ENCODE peak calls at places on chromosome 3, in seven cellular contexts. I, P, J, O, D, U and T are unnamed samples. For H3K27me3, the result is how much of the 10 kb centered on the place peaks cover.

GRCh38 chr3:196189608-196190347 is 21.4 kb downstream of the ZDHHC19 start:
- DNase-seq in I (no peak), P (no peak), J (no peak), O (no peak), D (no peak), U (no peak), T (no peak)

GRCh38 chr3:13600950-13601691 is 52.2 kb downstream of the FBLN2 start:
- DNase-seq in I (no peak), P (no peak), J (no peak), O (no peak), D (no peak), U (peak), T (no peak)

GRCh38 chr3:126911162-126912026 is 71.5 kb upstream of the PLXNA1 start:
- DNase-seq in I (no peak), P (no peak), J (peak), O (peak), D (no peak), U (peak), T (peak)

GRCh38 chr3:11155341-11156025 is 1.2 kb downstream of the HRH1 start:
- DNase-seq in I (peak), P (peak), J (peak), O (peak), D (peak), U (peak), T (peak)

GRCh38 chr3:148896062-148896461 is 31.0 kb downstream of the CPA3 start:
- DNase-seq in I (no peak), P (no peak), J (no peak), O (no peak), D (no peak), U (no peak), T (no peak)

GRCh38 chr3:172179680-172180399 is 140.5 kb downstream of the FNDC3B start:
- DNase-seq in I (no peak), P (no peak), J (no peak), O (no peak), D (no peak), U (no peak), T (no peak)

GRCh38 chr3:154795046-154795445 is 285.1 kb upstream of the MME start:
- DNase-seq in I (no peak), P (no peak), J (no peak), O (no peak), D (no peak), U (no peak), T (no peak)

GRCh38 chr3:120838441-120839091 is 69.4 kb upstream of the STXBP5L start:
- DNase-seq in I (no peak), P (no peak), J (no peak), O (no peak), D (no peak), U (no peak), T (no peak)

GRCh38 chr3:65277788-65278187 is 590.0 kb upstream of the ADAMTS9 start:
- DNase-seq in I (no peak), P (no peak), J (no peak), O (no peak), D (peak), U (no peak), T (no peak)

GRCh38 chr3:28972921-28973320 is 307.9 kb upstream of the RBMS3 start:
- DNase-seq in I (no peak), P (no peak), J (no peak), O (no peak), D (no peak), U (no peak), T (no peak)

GRCh38 chr3:107271787-107272387 is 105.4 kb upstream of the CCDC54 start:
- DNase-seq in I (no peak), P (no peak), J (no peak), O (no peak), D (peak), U (no peak), T (no peak)

GRCh38 chr3:157110761-157111238 is 49.1 kb downstream of the CCNL1 start:
- DNase-seq in I (no peak), P (no peak), J (no peak), O (no peak), D (no peak), U (no peak), T (no peak)

GRCh38 chr3:11774296-11774877 is 72.3 kb downstream of the TAMM41 start:
- DNase-seq in I (no peak), P (no peak), J (no peak), O (no peak), D (peak), U (peak), T (no peak)

GRCh38 chr3:138725116-138725515 is 109.6 kb downstream of the PIK3CB start:
- DNase-seq in I (no peak), P (no peak), J (no peak), O (no peak), D (no peak), U (no peak), T (no peak)

GRCh38 chr3:9400626-9401025 is 3.2 kb downstream of the SETD5 start:
- DNase-seq in I (no peak), P (no peak), J (no peak), O (no peak), D (peak), U (no peak), T (no peak)

GRCh38 chr3:122944671-122945151 is 82.9 kb downstream of the SEMA5B start:
- DNase-seq in I (no peak), P (no peak), J (no peak), O (no peak), D (no peak), U (no peak), T (no peak)

GRCh38 chr3:149233323-149233722 is 11.7 kb upstream of the CP start:
- DNase-seq in I (no peak), P (no peak), J (no peak), O (no peak), D (no peak), U (no peak), T (no peak)

GRCh38 chr3:109396811-109397210 is 59.5 kb upstream of the DPPA4 start:
- DNase-seq in I (no peak), P (no peak), J (no peak), O (no peak), D (no peak), U (no peak), T (no peak)

GRCh38 chr3:139572847-139573672 is 33.5 kb upstream of the RBP1 start:
- DNase-seq in I (no peak), P (no peak), J (peak), O (no peak), D (no peak), U (no peak), T (no peak)

GRCh38 chr3:127488141-127488672 is 102.3 kb downstream of the TPRA1 start:
- DNase-seq in I (no peak), P (peak), J (no peak), O (peak), D (no peak), U (no peak), T (no peak)

GRCh38 chr3:141337523-141337854 is 30.8 kb upstream of the ZBTB38 start:
- DNase-seq in I (no peak), P (no peak), J (no peak), O (no peak), D (no peak), U (no peak), T (no peak)

GRCh38 chr3:191246628-191247027 is 47.6 kb downstream of the OSTN start:
- DNase-seq in I (no peak), P (no peak), J (no peak), O (no peak), D (no peak), U (no peak), T (no peak)

GRCh38 chr3:187726564-187726963 is 18.7 kb downstream of the BCL6 start:
- DNase-seq in I (no peak), P (no peak), J (no peak), O (no peak), D (no peak), U (no peak), T (peak)

GRCh38 chr3:60803156-60803555 is 448.1 kb downstream of the FHIT start:
- DNase-seq in I (no peak), P (no peak), J (no peak), O (no peak), D (peak), U (no peak), T (no peak)

GRCh38 chr3:14785207-14786155 is 33.3 kb upstream of the FGD5 start:
- DNase-seq in I (no peak), P (no peak), J (no peak), O (no peak), D (no peak), U (no peak), T (no peak)

GRCh38 chr3:124559650-124560405 is 170.4 kb upstream of the UMPS start:
- DNase-seq in I (peak), P (peak), J (peak), O (peak), D (peak), U (peak), T (no peak)

GRCh38 chr3:35565048-35565447 is 74.3 kb upstream of the ARPP21 start:
- DNase-seq in I (no peak), P (no peak), J (no peak), O (no peak), D (no peak), U (no peak), T (no peak)

GRCh38 chr3:17544632-17545031 is 197.8 kb downstream of the TBC1D5 start:
- DNase-seq in I (no peak), P (no peak), J (no peak), O (no peak), D (no peak), U (no peak), T (no peak)
- TF ChIP-seq CTCF in I (peak), P (no peak), J (no peak), O (no peak), D (no peak), U (no peak), T (no peak)

GRCh38 chr3:43998841-43999805 is 242.6 kb upstream of the TOPAZ1 start:
- DNase-seq in I (no peak), P (no peak), J (no peak), O (no peak), D (peak), U (peak), T (no peak)
- H3K27me3 ChIP-seq in I (half or more), P (under half), J (half or more), O (under half), D (half or more), U (under half), T (under half)

GRCh38 chr3:183212096-183212495 is 41.0 kb upstream of the B3GNT5 start:
- DNase-seq in I (no peak), P (no peak), J (peak), O (no peak), D (no peak), U (no peak), T (no peak)

GRCh38 chr3:183211390-183211789 is 41.7 kb upstream of the B3GNT5 start:
- DNase-seq in I (no peak), P (peak), J (peak), O (no peak), D (no peak), U (no peak), T (peak)

GRCh38 chr3:183213415-183213814 is 39.6 kb upstream of the B3GNT5 start:
- DNase-seq in I (no peak), P (no peak), J (no peak), O (no peak), D (no peak), U (no peak), T (no peak)

GRCh38 chr3:183213941-183214612 is 39.0 kb upstream of the B3GNT5 start:
- DNase-seq in I (no peak), P (no peak), J (no peak), O (no peak), D (no peak), U (no peak), T (no peak)

GRCh38 chr3:183212565-183212964 is 40.5 kb upstream of the B3GNT5 start:
- DNase-seq in I (no peak), P (no peak), J (peak), O (no peak), D (no peak), U (no peak), T (no peak)
- H3K27ac ChIP-seq in I (no peak), P (no peak), J (peak), O (no peak), D (no peak), U (no peak), T (no peak)

GRCh38 chr3:73867524-73867923 is 242.8 kb upstream of the PDZRN3 start:
- DNase-seq in I (no peak), P (no peak), J (no peak), O (no peak), D (no peak), U (no peak), T (no peak)

GRCh38 chr3:73874596-73874995 is 249.9 kb upstream of the PDZRN3 start:
- DNase-seq in I (no peak), P (no peak), J (no peak), O (no peak), D (no peak), U (no peak), T (no peak)

GRCh38 chr3:73863546-73864079 is 238.9 kb upstream of the PDZRN3 start:
- DNase-seq in I (no peak), P (no peak), J (no peak), O (no peak), D (no peak), U (no peak), T (no peak)

DNA sequence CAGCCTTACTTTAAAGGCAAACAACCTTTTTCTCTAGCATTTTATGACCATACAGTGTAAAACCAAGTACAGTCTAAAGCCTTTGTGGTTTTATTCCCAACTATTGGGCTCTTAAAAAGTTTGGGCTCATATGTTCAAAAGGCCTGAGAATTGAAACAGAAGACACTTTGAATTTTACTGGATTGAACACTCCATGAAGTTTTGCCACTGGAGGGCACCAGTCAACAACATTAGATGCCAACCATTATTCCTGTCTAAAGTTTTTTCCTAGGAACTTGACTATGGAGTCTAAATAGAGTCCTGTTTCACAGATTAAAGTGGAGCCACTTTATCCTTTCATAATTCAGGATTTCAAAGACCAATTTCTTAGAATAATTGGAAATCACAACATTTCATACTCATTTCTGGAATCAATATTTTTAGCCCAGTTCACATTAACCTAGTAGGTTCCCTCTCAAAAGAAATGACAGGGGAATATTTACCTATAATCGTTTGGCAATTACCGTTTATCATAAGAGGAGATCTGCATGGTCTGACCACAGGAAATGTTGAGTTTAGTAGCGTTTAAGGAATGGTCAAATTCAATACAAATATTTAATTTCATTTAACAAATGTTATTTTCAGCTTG is 244.1 kb upstream of the PDZRN3 start:
- DNase-seq in I (peak), P (peak), J (no peak), O (no peak), D (peak), U (peak), T (no peak)
- TF ChIP-seq CTCF in I (peak), P (peak), J (no peak), O (peak), D (peak), U (peak), T (no peak)

GRCh38 chr3:53626876-53627275 is 132.5 kb downstream of the CACNA1D start:
- DNase-seq in I (no peak), P (no peak), J (no peak), O (no peak), D (no peak), U (no peak), T (no peak)
- H3K27me3 ChIP-seq in I (under half), P (under half), J (under half), O (under half), D (under half), U (under half), T (under half)

GRCh38 chr3:49248828-49249227 is 28.2 kb downstream of the C3orf62 start:
- DNase-seq in I (no peak), P (no peak), J (peak), O (no peak), D (no peak), U (peak), T (no peak)
- H3K27ac ChIP-seq in I (no peak), P (no peak), J (peak), O (peak), D (no peak), U (no peak), T (no peak)